ENCODE peak calls at places on chromosomes 3 and 15, in nine cellular contexts. W is CD8-positive, alpha-beta memory T cell; C is GM23248; M is body of pancreas; X is psoas muscle; G is thoracic aorta; D is adrenal gland; L is fibroblast of lung; J is tibial nerve. F is an unnamed sample.
A peak's percentile ranks its signal among the peaks of the same experiment; 100 is the strongest.

GRCh38 chr15:34239151-34239761 is 14.4 kb downstream of the EMC4 start:
- DNase-seq in G (no peak), W (no peak), D (no peak), M (no peak), X (no peak), L (peak; percentile 74), J (no peak), C (peak; percentile 93), F (no peak)

GRCh38 chr3:171328419-171329082 is 131.7 kb downstream of the TNIK start:
- DNase-seq in J (no peak), C (peak; percentile 34), L (peak; percentile 42), W (peak; percentile 59), D (no peak), X (no peak), M (no peak), G (no peak), F (no peak)

GRCh38 chr15:31027948-31028586 is 36.6 kb upstream of the MTMR10 start:
- DNase-seq in L (no peak), G (no peak), W (no peak), J (no peak), C (no peak), D (no peak), M (no peak), X (no peak), F (no peak)

GRCh38 chr15:39685999-39686613 is 96.5 kb downstream of the FSIP1 start:
- DNase-seq in C (peak; percentile 72), M (peak; percentile 25), L (peak; percentile 76), G (no peak), X (no peak), J (no peak), D (peak; percentile 26), W (peak; percentile 25), F (no peak)

GRCh38 chr3:101675709-101676218 is 1.2 kb downstream of the ZBTB11 start:
- DNase-seq in D (peak; percentile 51), L (no peak), J (no peak), X (peak; percentile 42), W (no peak), M (peak; percentile 55), G (no peak), C (no peak), F (peak; percentile 78)

GRCh38 chr3:123833398-123833785 is 50.7 kb downstream of the MYLK start:
- DNase-seq in W (no peak), L (peak; percentile 22), J (no peak), X (no peak), G (no peak), C (peak; percentile 48), M (no peak), D (no peak), F (no peak)

GRCh38 chr15:58877999-58878825 is 55.3 kb downstream of the SLTM start:
- DNase-seq in X (no peak), J (no peak), G (no peak), C (no peak), L (no peak), M (no peak), D (no peak), W (no peak), F (no peak)

GRCh38 chr15:48636511-48636910 is 9.0 kb downstream of the FBN1 start:
- DNase-seq in L (no peak), M (no peak), W (no peak), G (no peak), J (no peak), X (no peak), D (no peak), C (peak; percentile 79), F (no peak)

GRCh38 chr3:50627407-50628051 is 10.6 kb downstream of the MAPKAPK3 start:
- DNase-seq in M (no peak), W (no peak), D (peak; percentile 62), J (no peak), C (peak; percentile 92), L (peak; percentile 67), G (peak; percentile 56), X (peak; percentile 83), F (no peak)

GRCh38 chr3:53822331-53822741 is 23.9 kb downstream of the CHDH start:
- DNase-seq in J (no peak), C (no peak), M (peak; percentile 14), G (no peak), X (no peak), L (no peak), W (no peak), D (no peak), F (no peak)

GRCh38 chr3:45595364-45596154 is 1.0 kb downstream of the LIMD1 start:
- DNase-seq in J (peak; percentile 27), W (no peak), M (no peak), G (no peak), X (peak; percentile 69), L (peak; percentile 54), C (no peak), D (no peak), F (peak; percentile 28)

GRCh38 chr3:100492059-100492809 is at the start of gene TMEM45A:
- DNase-seq in M (peak; percentile 97), L (peak; percentile 97), D (peak; percentile 98), G (peak; percentile 79), X (peak; percentile 97), J (peak; percentile 95), W (peak; percentile 53), C (peak; percentile 97), F (peak; percentile 97)

GRCh38 chr15:67821784-67822451 is 3.4 kb upstream of the SKOR1 start:
- DNase-seq in L (no peak), J (no peak), C (no peak), W (no peak), D (no peak), G (no peak), X (peak; percentile 1), M (no peak), F (no peak)

GRCh38 chr15:63414474-63415201 is 33.0 kb upstream of the CA12 start:
- DNase-seq in L (no peak), C (no peak), D (no peak), G (no peak), X (no peak), M (no peak), W (peak; percentile 60), J (no peak), F (no peak)

GRCh38 chr15:33612721-33613304 is 302.0 kb downstream of the RYR3 start:
- DNase-seq in C (peak; percentile 61), M (no peak), J (no peak), G (no peak), D (no peak), L (no peak), W (no peak), X (no peak), F (no peak)

GRCh38 chr3:14524311-14524711 is 15.8 kb downstream of the GRIP2 start:
- DNase-seq in C (no peak), G (no peak), L (no peak), X (peak; percentile 76), D (no peak), J (peak; percentile 11), W (no peak), M (no peak), F (peak; percentile 34)

GRCh38 chr15:25742008-25742407 is 121.1 kb downstream of the ATP10A start:
- DNase-seq in J (no peak), W (no peak), D (no peak), G (no peak), M (no peak), X (no peak), C (no peak), L (no peak), F (no peak)

GRCh38 chr15:76235186-76235826 is 76.0 kb downstream of the ETFA start:
- DNase-seq in M (no peak), J (no peak), W (peak; percentile 14), L (peak; percentile 60), X (no peak), D (no peak), C (peak; percentile 60), G (no peak), F (no peak)

GRCh38 chr15:78065284-78065872 is 12.1 kb downstream of the TBC1D2B start:
- DNase-seq in X (peak; percentile 71), W (no peak), G (no peak), M (no peak), J (peak; percentile 74), C (peak; percentile 99), L (peak; percentile 99), D (peak; percentile 66), F (peak; percentile 50)
- H3K4me1 ChIP-seq in X (peaks cover 73% of the 10 kb centered on the region), W (peaks cover 95% of the 10 kb centered on the region), G (peaks cover 69% of the 10 kb centered on the region), M (peaks cover 86% of the 10 kb centered on the region), J (peaks cover 100% of the 10 kb centered on the region), C (peaks cover 85% of the 10 kb centered on the region), L (peaks cover 60% of the 10 kb centered on the region), D (peaks cover 93% of the 10 kb centered on the region), F (peaks cover 53% of the 10 kb centered on the region)

DNA sequence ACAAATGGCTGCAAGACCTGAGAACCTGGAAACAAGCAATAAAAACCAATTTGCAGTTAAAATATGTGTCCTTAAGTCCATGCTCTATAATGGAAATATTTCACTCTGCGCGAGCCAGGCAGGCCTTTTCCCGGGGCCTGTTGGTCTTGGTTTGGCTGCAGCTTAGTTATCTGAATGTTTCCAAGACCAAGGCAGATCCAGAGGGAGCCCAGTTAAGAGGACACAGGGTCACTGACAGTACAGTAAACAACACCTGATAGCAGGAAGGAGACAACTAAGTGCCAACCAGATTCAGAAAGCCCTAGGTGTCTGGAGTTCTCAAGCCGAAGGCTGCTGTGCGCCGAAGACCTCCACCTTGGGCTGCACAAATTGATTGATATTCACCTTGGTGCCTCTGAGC is 32.8 kb downstream of the THSD4 start:
- DNase-seq in W (no peak), M (no peak), L (no peak), G (no peak), C (no peak), J (no peak), X (no peak), D (no peak), F (no peak)
- H3K4me1 ChIP-seq in W (no peaks in the 10 kb centered on the region), M (peaks cover 69% of the 10 kb centered on the region), L (no peaks in the 10 kb centered on the region), G (peaks cover 14% of the 10 kb centered on the region), C (peaks cover 25% of the 10 kb centered on the region), J (peaks cover 14% of the 10 kb centered on the region), X (peaks cover 40% of the 10 kb centered on the region), D (peaks cover 20% of the 10 kb centered on the region), F (peaks cover 7% of the 10 kb centered on the region)

GRCh38 chr3:29331035-29331434 is 50.2 kb downstream of the RBMS3 start:
- DNase-seq in L (no peak), J (no peak), X (no peak), D (no peak), M (no peak), C (no peak), G (no peak), W (no peak), F (no peak)
- H3K4me1 ChIP-seq in L (peaks cover 12% of the 10 kb centered on the region), J (peaks cover 80% of the 10 kb centered on the region), X (peaks cover 58% of the 10 kb centered on the region), D (peaks cover 55% of the 10 kb centered on the region), M (no peaks in the 10 kb centered on the region), C (peaks cover 59% of the 10 kb centered on the region), G (peaks cover 33% of the 10 kb centered on the region), W (no peaks in the 10 kb centered on the region), F (peaks cover 11% of the 10 kb centered on the region)

GRCh38 chr3:188473591-188474288 is 319.8 kb downstream of the LPP start:
- DNase-seq in X (no peak), J (no peak), C (no peak), D (no peak), W (no peak), M (no peak), G (no peak), L (no peak), F (no peak)

GRCh38 chr3:188470508-188471130 is 316.7 kb downstream of the LPP start:
- DNase-seq in G (no peak), L (no peak), C (no peak), W (no peak), X (no peak), J (no peak), D (no peak), M (no peak), F (no peak)

GRCh38 chr3:188469228-188469885 is 315.4 kb downstream of the LPP start:
- DNase-seq in W (no peak), J (peak; percentile 21), M (no peak), L (peak; percentile 61), D (no peak), C (no peak), G (no peak), X (no peak), F (no peak)

GRCh38 chr3:188473045-188473444 is 319.1 kb downstream of the LPP start:
- DNase-seq in M (no peak), C (no peak), W (no peak), D (no peak), J (no peak), G (no peak), X (no peak), L (no peak), F (no peak)

GRCh38 chr3:188472331-188472730 is 318.4 kb downstream of the LPP start:
- DNase-seq in W (no peak), X (no peak), M (no peak), J (no peak), D (no peak), L (no peak), C (peak; percentile 35), G (no peak), F (no peak)
- H3K4me1 ChIP-seq in W (no peaks in the 10 kb centered on the region), X (peaks cover 47% of the 10 kb centered on the region), M (peaks cover 32% of the 10 kb centered on the region), J (peaks cover 60% of the 10 kb centered on the region), D (peaks cover 47% of the 10 kb centered on the region), L (peaks cover 6% of the 10 kb centered on the region), C (peaks cover 9% of the 10 kb centered on the region), G (peaks cover 30% of the 10 kb centered on the region), F (peaks cover 6% of the 10 kb centered on the region)